ENCODE peak calls at places on chromosome 2, in seven cellular contexts. W, P, X, N, K, D and U are unnamed samples.

GRCh38 chr2:166520604-166521003 is 26.6 kb upstream of the SCN7A start:
- DNase-seq in P (no peak), W (no peak), D (no peak), X (no peak), K (no peak), N (no peak), U (no peak)

GRCh38 chr2:677056-677949 is at the start of gene TMEM18:
- DNase-seq in N (peak), K (peak), X (peak), D (peak), W (peak), P (peak), U (peak)

GRCh38 chr2:16171425-16171920 is 231.1 kb downstream of the MYCN start:
- DNase-seq in W (no peak), X (no peak), N (no peak), D (no peak), P (no peak), K (no peak), U (no peak)

GRCh38 chr2:25063876-25064660 is 22.2 kb downstream of the EFR3B start:
- DNase-seq in K (no peak), X (no peak), P (no peak), W (no peak), N (no peak), D (no peak), U (no peak)

GRCh38 chr2:189337648-189338047 is 103.6 kb upstream of the WDR75 start:
- DNase-seq in D (peak), K (no peak), X (no peak), P (no peak), W (no peak), N (no peak), U (no peak)

GRCh38 chr2:170928036-170928823 is 823 bp upstream of the GORASP2 start:
- DNase-seq in D (peak), W (no peak), K (no peak), X (peak), P (peak), N (no peak), U (peak)

GRCh38 chr2:68272246-68272987 is 20.1 kb upstream of the PPP3R1 start:
- DNase-seq in W (no peak), P (no peak), X (no peak), D (no peak), K (no peak), N (no peak), U (no peak)

GRCh38 chr2:223954401-223954800 is 2.9 kb upstream of the MRPL44 start:
- DNase-seq in D (peak), P (no peak), X (no peak), K (no peak), N (no peak), W (no peak), U (no peak)